ENCODE peak calls at places on chromosomes 2 and 18, in nine cellular contexts. W is astrocyte of the spinal cord; V is CD8-positive, alpha-beta T cell; B is adrenal gland; I is endothelial cell; U is left lung; Z is IMR-90; S is GM23338; A is kidney epithelial cell. Q is an unnamed sample.

GRCh38 chr18:48975817-48976649 is 25.3 kb upstream of the SMAD7 start:
- DNase-seq in W (peak), V (peak), B (peak), I (peak), U (peak), Z (peak), S (peak), A (no peak), Q (peak)

GRCh38 chr18:27966872-27967271 is 210.1 kb downstream of the CDH2 start:
- DNase-seq in W (no peak), V (no peak), B (no peak), I (no peak), U (no peak), Z (peak), S (no peak), A (no peak), Q (no peak)

GRCh38 chr18:46243095-46243494 is 138.9 kb downstream of the HAUS1 start:
- DNase-seq in W (no peak), V (no peak), B (no peak), I (no peak), U (no peak), Z (peak), S (no peak), A (no peak), Q (no peak)

GRCh38 chr2:112579280-112579679 is 5.1 kb upstream of the CHCHD5 start:
- DNase-seq in W (peak), V (no peak), B (peak), I (no peak), U (no peak), Z (peak), S (no peak), A (peak), Q (peak)

GRCh38 chr2:85768713-85769112 is 14.9 kb downstream of the ATOH8 start:
- DNase-seq in W (peak), V (no peak), B (peak), I (no peak), U (no peak), Z (no peak), S (peak), A (no peak), Q (peak)

GRCh38 chr2:5748941-5749731 is 57.0 kb downstream of the SOX11 start:
- DNase-seq in W (no peak), V (no peak), B (no peak), I (no peak), U (no peak), Z (peak), S (no peak), A (no peak), Q (no peak)

GRCh38 chr2:130185896-130186295 is 3.8 kb downstream of the MZT2B start:
- DNase-seq in W (no peak), V (no peak), B (no peak), I (no peak), U (no peak), Z (no peak), S (no peak), A (no peak), Q (no peak)

GRCh38 chr2:16092861-16093638 is 152.7 kb downstream of the MYCN start:
- DNase-seq in W (no peak), V (no peak), B (no peak), I (no peak), U (no peak), Z (no peak), S (no peak), A (no peak), Q (no peak)

GRCh38 chr2:38178556-38179419 is 102.8 kb upstream of the CYP1B1 start:
- DNase-seq in W (peak), V (no peak), B (peak), I (no peak), U (no peak), Z (peak), S (no peak), A (no peak), Q (peak)

GRCh38 chr2:188984680-188985079 is 10.5 kb downstream of the COL3A1 start:
- DNase-seq in W (peak), V (no peak), B (no peak), I (no peak), U (no peak), Z (peak), S (no peak), A (no peak), Q (peak)

GRCh38 chr2:101330253-101330921 is 21.9 kb upstream of the RNF149 start:
- DNase-seq in W (peak), V (peak), B (peak), I (peak), U (peak), Z (no peak), S (peak), A (no peak), Q (no peak)

GRCh38 chr2:43484323-43484930 is 111.4 kb downstream of the THADA start:
- DNase-seq in W (peak), V (no peak), B (no peak), I (no peak), U (no peak), Z (peak), S (peak), A (peak), Q (peak)

GRCh38 chr18:29191263-29191662 is 1014.3 kb upstream of the CDH2 start:
- DNase-seq in W (peak), V (no peak), B (no peak), I (no peak), U (no peak), Z (peak), S (peak), A (no peak), Q (peak)

GRCh38 chr2:105301646-105302045 is 27.9 kb downstream of the TGFBRAP1 start:
- DNase-seq in W (no peak), V (no peak), B (no peak), I (no peak), U (no peak), Z (no peak), S (no peak), A (no peak), Q (no peak)

GRCh38 chr18:21391074-21391673 is 149.1 kb downstream of the GREB1L start:
- DNase-seq in W (peak), V (no peak), B (no peak), I (no peak), U (no peak), Z (peak), S (no peak), A (peak), Q (peak)

GRCh38 chr2:143607446-143608110 is 478.4 kb downstream of the ARHGAP15 start:
- DNase-seq in W (no peak), V (no peak), B (no peak), I (no peak), U (no peak), Z (peak), S (peak), A (no peak), Q (no peak)

GRCh38 chr2:222440670-222441422 is 16.5 kb downstream of the SGPP2 start:
- DNase-seq in W (peak), V (no peak), B (peak), I (no peak), U (no peak), Z (peak), S (no peak), A (no peak), Q (peak)

GRCh38 chr2:107376910-107377309 is 449.8 kb upstream of the RGPD4 start:
- DNase-seq in W (no peak), V (no peak), B (no peak), I (no peak), U (no peak), Z (no peak), S (no peak), A (no peak), Q (no peak)

GRCh38 chr2:38712871-38713270 is 38.3 kb downstream of the SRSF7 start:
- DNase-seq in W (no peak), V (no peak), B (no peak), I (no peak), U (no peak), Z (no peak), S (no peak), A (no peak), Q (no peak)

GRCh38 chr18:80010551-80010906 is 22.2 kb upstream of the TXNL4A start:
- DNase-seq in W (no peak), V (no peak), B (peak), I (no peak), U (no peak), Z (no peak), S (no peak), A (no peak), Q (no peak)

GRCh38 chr2:1887915-1888314 is 143.6 kb upstream of the PXDN start:
- DNase-seq in W (no peak), V (no peak), B (no peak), I (no peak), U (no peak), Z (peak), S (peak), A (peak), Q (peak)

GRCh38 chr2:139067874-139068273 is 287.7 kb upstream of the NXPH2 start:
- DNase-seq in W (no peak), V (no peak), B (no peak), I (no peak), U (no peak), Z (no peak), S (no peak), A (no peak), Q (no peak)

GRCh38 chr2:127076924-127077323 is 30.0 kb downstream of the BIN1 start:
- DNase-seq in W (no peak), V (no peak), B (peak), I (no peak), U (no peak), Z (no peak), S (no peak), A (no peak), Q (no peak)

GRCh38 chr2:167253025-167253424 is 364.7 kb downstream of the XIRP2 start:
- DNase-seq in W (peak), V (no peak), B (no peak), I (no peak), U (no peak), Z (peak), S (no peak), A (peak), Q (no peak)

GRCh38 chr2:180021850-180022249 is 14.8 kb upstream of the CWC22 start:
- DNase-seq in W (no peak), V (no peak), B (no peak), I (no peak), U (peak), Z (no peak), S (no peak), A (no peak), Q (no peak)

GRCh38 chr2:46732127-46732526 is 183.5 kb downstream of the MCFD2 start:
- DNase-seq in W (no peak), V (no peak), B (no peak), I (no peak), U (no peak), Z (no peak), S (no peak), A (no peak), Q (no peak)

GRCh38 chr2:217919781-217920351 is 82.9 kb downstream of the TNS1 start:
- DNase-seq in W (peak), V (no peak), B (peak), I (no peak), U (peak), Z (peak), S (peak), A (peak), Q (no peak)

GRCh38 chr2:218301176-218301819 is 9.0 kb upstream of the TMBIM1 start:
- DNase-seq in W (peak), V (peak), B (peak), I (peak), U (no peak), Z (peak), S (peak), A (peak), Q (peak)

GRCh38 chr2:151063271-151063670 is 198.4 kb downstream of the RBM43 start:
- DNase-seq in W (peak), V (no peak), B (no peak), I (no peak), U (no peak), Z (peak), S (no peak), A (no peak), Q (no peak)

GRCh38 chr2:105607920-105608504 is 136.7 kb upstream of the NCK2 start:
- DNase-seq in W (no peak), V (no peak), B (no peak), I (no peak), U (no peak), Z (no peak), S (no peak), A (no peak), Q (no peak)

GRCh38 chr2:180505203-180505602 is 475.2 kb upstream of the UBE2E3 start:
- DNase-seq in W (peak), V (no peak), B (no peak), I (no peak), U (no peak), Z (peak), S (no peak), A (no peak), Q (peak)

GRCh38 chr18:69584429-69584828 is 183.7 kb downstream of the DOK6 start:
- DNase-seq in W (no peak), V (no peak), B (no peak), I (no peak), U (peak), Z (no peak), S (no peak), A (no peak), Q (no peak)

GRCh38 chr2:111178730-111179405 is 58.2 kb downstream of the BCL2L11 start:
- DNase-seq in W (peak), V (no peak), B (peak), I (no peak), U (no peak), Z (peak), S (no peak), A (peak), Q (peak)

GRCh38 chr2:165105911-165106310 is 97.9 kb downstream of the SCN3A start:
- DNase-seq in W (no peak), V (no peak), B (no peak), I (no peak), U (no peak), Z (peak), S (no peak), A (no peak), Q (no peak)

GRCh38 chr2:213627054-213627710 is 342.9 kb downstream of the SPAG16 start:
- DNase-seq in W (no peak), V (no peak), B (no peak), I (no peak), U (no peak), Z (no peak), S (peak), A (peak), Q (no peak)

GRCh38 chr18:13051950-13052349 is 60.8 kb downstream of the CEP192 start:
- DNase-seq in W (no peak), V (no peak), B (no peak), I (peak), U (no peak), Z (no peak), S (no peak), A (no peak), Q (no peak)
- TF ChIP-seq CTCF in W (no peak), V (no peak), B (no peak), I (no peak), U (no peak), Z (no peak), S (no peak), A (no peak), Q (no peak)

GRCh38 chr2:2942225-2942624 is 435.4 kb downstream of the EIPR1 start:
- DNase-seq in W (no peak), V (no peak), B (no peak), I (no peak), U (no peak), Z (no peak), S (no peak), A (no peak), Q (no peak)
- TF ChIP-seq CTCF in W (no peak), V (no peak), B (no peak), I (no peak), U (no peak), Z (no peak), S (no peak), A (no peak), Q (no peak)

DNA sequence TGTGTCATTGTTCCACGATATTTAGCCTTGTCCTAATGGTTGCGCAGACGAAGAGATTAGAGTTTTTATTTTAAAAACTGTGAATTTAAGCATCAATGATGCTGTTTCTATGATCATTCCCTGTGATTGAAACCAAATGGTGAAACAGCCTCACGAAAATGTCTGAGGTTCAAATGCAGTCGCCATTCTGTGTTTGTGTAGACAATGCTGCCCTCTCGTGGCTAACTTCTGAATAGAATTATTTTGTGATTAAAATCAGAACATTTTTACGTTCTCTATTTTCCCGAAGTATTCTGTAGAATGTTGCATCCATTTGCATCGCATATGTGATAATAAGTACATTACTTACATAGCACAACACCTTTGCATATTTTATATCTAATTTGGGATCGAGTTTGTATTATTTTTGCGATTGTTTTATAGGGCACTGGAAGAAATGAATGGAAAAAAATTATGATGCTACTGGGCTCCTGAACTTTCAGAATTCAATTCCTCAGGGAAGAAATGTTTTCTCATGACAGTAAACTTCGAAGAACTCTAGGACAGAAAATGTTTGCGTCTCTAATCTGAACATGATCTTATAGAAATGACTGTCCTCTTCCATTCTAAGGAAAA is 54.8 kb upstream of the CREB1 start:
- DNase-seq in W (peak), V (peak), B (peak), I (peak), U (no peak), Z (peak), S (peak), A (no peak), Q (peak)
- TF ChIP-seq CTCF in W (no peak), V (peak), B (peak), I (peak), U (peak), Z (peak), S (peak), A (peak), Q (peak)

GRCh38 chr2:230666885-230667712 is 45.5 kb upstream of the CAB39 start:
- DNase-seq in W (peak), V (no peak), B (peak), I (no peak), U (no peak), Z (peak), S (no peak), A (no peak), Q (peak)
- TF ChIP-seq CTCF in W (no peak), V (no peak), B (no peak), I (no peak), U (no peak), Z (no peak), S (no peak), A (no peak), Q (no peak)

GRCh38 chr2:208820289-208820688 is 413.7 kb downstream of the PTH2R start:
- DNase-seq in W (no peak), V (no peak), B (no peak), I (no peak), U (no peak), Z (no peak), S (peak), A (peak), Q (peak)
- TF ChIP-seq CTCF in W (no peak), V (no peak), B (no peak), I (no peak), U (no peak), Z (no peak), S (peak), A (peak), Q (peak)

DNA sequence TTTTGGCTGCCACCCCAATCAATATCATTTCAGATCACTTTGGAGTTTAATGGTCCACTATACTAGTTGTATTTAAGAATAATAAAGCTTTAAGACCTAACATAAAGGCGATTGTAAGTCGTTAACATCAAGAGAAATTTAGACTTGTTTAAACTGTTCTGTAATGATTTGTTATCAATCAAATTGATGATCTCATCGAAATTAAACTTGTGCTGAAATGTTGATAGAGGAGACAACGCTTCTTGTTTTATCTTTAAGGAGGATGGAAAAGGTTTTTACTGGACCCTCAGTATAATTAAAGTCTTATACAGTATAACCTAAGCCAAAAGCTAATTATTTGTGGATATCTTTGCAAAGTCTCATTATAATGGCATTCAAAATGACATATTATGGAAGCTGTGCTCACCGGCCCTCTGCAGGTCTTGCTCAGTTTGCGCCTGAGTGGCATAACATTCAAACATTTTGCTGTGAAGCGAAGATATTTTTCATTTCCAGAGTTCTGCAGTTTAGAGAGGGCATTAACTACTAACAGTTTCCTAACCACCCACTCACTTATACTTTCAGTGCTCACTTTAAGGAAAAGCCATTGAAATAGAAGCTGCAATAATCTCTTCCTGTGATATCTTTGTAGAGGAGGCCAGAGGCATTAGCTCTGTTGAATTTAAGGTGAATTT is 1.4 kb upstream of the SERTAD2 start:
- DNase-seq in W (peak), V (no peak), B (peak), I (no peak), U (no peak), Z (no peak), S (no peak), A (no peak), Q (no peak)
- TF ChIP-seq CTCF in W (peak), V (no peak), B (peak), I (peak), U (no peak), Z (peak), S (no peak), A (peak), Q (peak)

GRCh38 chr2:237171396-237171795 is 85.7 kb downstream of the COPS8 start:
- DNase-seq in W (peak), V (no peak), B (peak), I (no peak), U (no peak), Z (peak), S (peak), A (peak), Q (peak)
- TF ChIP-seq CTCF in W (peak), V (no peak), B (peak), I (no peak), U (no peak), Z (peak), S (peak), A (peak), Q (peak)

GRCh38 chr2:232365621-232366321 is 12.8 kb upstream of the ALPP start:
- DNase-seq in W (peak), V (no peak), B (peak), I (peak), U (no peak), Z (peak), S (peak), A (no peak), Q (peak)

GRCh38 chr2:232368311-232368731 is 10.2 kb upstream of the ALPP start:
- DNase-seq in W (no peak), V (no peak), B (no peak), I (no peak), U (no peak), Z (peak), S (peak), A (no peak), Q (peak)

GRCh38 chr2:232367016-232367415 is 11.5 kb upstream of the ALPP start:
- DNase-seq in W (no peak), V (no peak), B (no peak), I (no peak), U (no peak), Z (no peak), S (no peak), A (no peak), Q (no peak)

GRCh38 chr2:232369126-232369955 is 9.2 kb upstream of the ALPP start:
- DNase-seq in W (no peak), V (no peak), B (no peak), I (no peak), U (no peak), Z (no peak), S (no peak), A (no peak), Q (no peak)

DNA sequence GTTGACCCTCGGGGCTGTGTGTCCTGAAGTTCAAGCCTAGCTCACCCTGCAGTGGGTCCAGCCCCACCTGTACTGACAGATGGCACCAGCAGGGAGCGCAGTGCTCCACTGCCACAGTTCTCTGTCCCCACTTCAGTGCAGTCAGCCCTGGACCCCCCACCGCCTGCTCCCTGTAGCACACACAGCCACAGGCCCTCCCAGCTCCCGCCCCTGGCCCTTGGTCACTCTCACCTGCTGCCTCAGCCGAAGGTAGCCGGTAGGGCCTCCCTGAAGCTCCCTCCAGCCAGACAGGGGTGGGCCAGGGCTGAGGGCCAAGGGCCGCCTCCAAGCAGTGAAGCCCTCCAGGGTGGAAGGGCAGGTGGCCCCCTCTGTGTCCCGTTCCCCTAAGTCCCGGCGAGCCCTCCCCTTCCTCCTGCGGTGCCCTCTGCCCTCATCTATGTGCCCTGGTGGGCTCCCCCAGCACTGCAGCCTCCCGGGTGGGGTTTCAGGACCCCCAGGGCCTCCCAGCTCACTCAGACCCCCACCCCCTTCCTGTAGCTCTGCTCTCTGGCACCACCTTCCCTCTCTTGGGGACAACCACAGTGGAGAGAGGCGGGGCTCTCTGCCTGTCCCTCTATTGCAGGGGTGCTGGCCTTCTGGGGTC is 10.8 kb upstream of the ALPP start:
- DNase-seq in W (no peak), V (no peak), B (no peak), I (peak), U (peak), Z (no peak), S (peak), A (no peak), Q (no peak)
- TF ChIP-seq CTCF in W (no peak), V (no peak), B (no peak), I (peak), U (no peak), Z (no peak), S (peak), A (no peak), Q (peak)

Q was measured in MCF 10A.